ENCODE peak calls at places on chromosomes 13 and 19, in nine cellular contexts. K, R, A, L, V, F, S, B and T are unnamed samples.

GRCh38 chr13:42709276-42709675 is 72.1 kb upstream of the FAM216B start:
- DNase-seq in K (no peak), R (no peak), A (no peak), L (no peak), V (no peak), F (no peak), S (no peak), B (no peak), T (no peak)

GRCh38 chr13:87123987-87124784 is 547.0 kb upstream of the SLITRK5 start:
- DNase-seq in K (peak), R (no peak), A (peak), L (peak), V (no peak), F (peak), S (no peak), B (peak), T (peak)

GRCh38 chr13:53242015-53242414 is 213.4 kb downstream of the OLFM4 start:
- DNase-seq in K (no peak), R (no peak), A (no peak), L (no peak), V (no peak), F (no peak), S (no peak), B (no peak), T (no peak)

GRCh38 chr19:10491472-10492047 is 11.6 kb downstream of the KEAP1 start:
- DNase-seq in K (no peak), R (no peak), A (no peak), L (no peak), V (no peak), F (no peak), S (no peak), B (no peak), T (no peak)

GRCh38 chr13:63481334-63481733 is 2065.7 kb upstream of the PCDH20 start:
- DNase-seq in K (no peak), R (no peak), A (no peak), L (no peak), V (no peak), F (peak), S (no peak), B (no peak), T (peak)

GRCh38 chr19:30649934-30650614 is 277.9 kb downstream of the ZNF536 start:
- DNase-seq in K (peak), R (no peak), A (peak), L (peak), V (peak), F (peak), S (no peak), B (no peak), T (peak)

GRCh38 chr13:49652691-49653305 is 24.5 kb downstream of the ARL11 start:
- DNase-seq in K (peak), R (no peak), A (peak), L (peak), V (peak), F (peak), S (no peak), B (no peak), T (peak)

GRCh38 chr13:86760620-86761019 is 910.6 kb upstream of the SLITRK5 start:
- DNase-seq in K (no peak), R (no peak), A (no peak), L (no peak), V (no peak), F (no peak), S (no peak), B (no peak), T (no peak)

GRCh38 chr19:34851277-34851804 is 75.4 kb upstream of the ZNF30 start:
- DNase-seq in K (peak), R (no peak), A (no peak), L (no peak), V (no peak), F (no peak), S (no peak), B (no peak), T (peak)

GRCh38 chr19:31693131-31693700 is 344.0 kb upstream of the TSHZ3 start:
- DNase-seq in K (peak), R (no peak), A (no peak), L (no peak), V (no peak), F (no peak), S (no peak), B (no peak), T (no peak)

GRCh38 chr13:34347784-34348573 is 530.0 kb downstream of the RFC3 start:
- DNase-seq in K (no peak), R (no peak), A (no peak), L (no peak), V (no peak), F (peak), S (no peak), B (no peak), T (no peak)

GRCh38 chr19:7492142-7493055 is 3.6 kb upstream of the PEX11G start:
- DNase-seq in K (no peak), R (no peak), A (no peak), L (no peak), V (no peak), F (peak), S (no peak), B (no peak), T (peak)

GRCh38 chr19:7489609-7490044 is 792 bp upstream of the PEX11G start:
- DNase-seq in K (no peak), R (no peak), A (no peak), L (no peak), V (no peak), F (no peak), S (no peak), B (no peak), T (no peak)

GRCh38 chr19:7497292-7497691 is 8.5 kb upstream of the PEX11G start:
- DNase-seq in K (peak), R (no peak), A (peak), L (no peak), V (no peak), F (peak), S (no peak), B (no peak), T (no peak)

GRCh38 chr19:7488736-7489353 is at the start of gene PEX11G:
- DNase-seq in K (peak), R (peak), A (peak), L (peak), V (peak), F (peak), S (peak), B (peak), T (peak)

DNA sequence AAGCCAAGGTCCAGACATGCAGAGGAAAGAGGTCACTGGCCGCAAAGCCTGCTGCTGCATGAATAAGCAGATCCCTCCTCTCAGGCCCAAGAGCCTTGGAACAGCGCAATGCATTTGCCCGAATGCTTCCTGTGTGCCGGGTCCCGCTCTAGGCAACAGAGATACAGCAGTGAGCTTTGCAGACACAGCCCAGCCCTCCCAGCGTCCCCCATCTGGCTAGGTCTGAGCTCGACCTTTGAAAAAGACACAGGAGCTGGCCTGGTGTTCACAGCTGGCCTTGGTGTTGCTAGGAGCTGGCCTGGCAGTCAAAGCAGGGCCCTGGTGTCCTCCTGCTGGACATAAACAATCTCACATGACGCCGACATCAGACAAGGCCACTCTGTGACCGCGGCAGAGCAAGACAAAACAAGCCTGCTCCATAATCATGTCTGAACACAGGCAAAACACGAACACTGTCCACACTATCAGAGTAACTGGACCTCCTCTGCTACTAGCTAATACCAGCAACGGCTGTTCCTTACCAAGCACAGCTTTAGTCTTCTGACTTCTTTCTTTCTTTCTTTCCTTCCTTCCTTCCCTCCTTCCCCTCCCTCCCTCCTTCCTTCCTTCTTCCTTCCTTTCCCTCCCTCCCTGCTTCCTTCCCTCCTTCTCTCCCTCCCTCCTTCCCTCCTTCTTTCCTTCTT is 5.7 kb upstream of the PEX11G start:
- DNase-seq in K (no peak), R (peak), A (peak), L (no peak), V (no peak), F (peak), S (no peak), B (peak), T (no peak)
- TF ChIP-seq CTCF in K (no peak), R (peak), A (peak), L (no peak), V (no peak), F (peak), S (peak), B (peak), T (no peak)

DNA sequence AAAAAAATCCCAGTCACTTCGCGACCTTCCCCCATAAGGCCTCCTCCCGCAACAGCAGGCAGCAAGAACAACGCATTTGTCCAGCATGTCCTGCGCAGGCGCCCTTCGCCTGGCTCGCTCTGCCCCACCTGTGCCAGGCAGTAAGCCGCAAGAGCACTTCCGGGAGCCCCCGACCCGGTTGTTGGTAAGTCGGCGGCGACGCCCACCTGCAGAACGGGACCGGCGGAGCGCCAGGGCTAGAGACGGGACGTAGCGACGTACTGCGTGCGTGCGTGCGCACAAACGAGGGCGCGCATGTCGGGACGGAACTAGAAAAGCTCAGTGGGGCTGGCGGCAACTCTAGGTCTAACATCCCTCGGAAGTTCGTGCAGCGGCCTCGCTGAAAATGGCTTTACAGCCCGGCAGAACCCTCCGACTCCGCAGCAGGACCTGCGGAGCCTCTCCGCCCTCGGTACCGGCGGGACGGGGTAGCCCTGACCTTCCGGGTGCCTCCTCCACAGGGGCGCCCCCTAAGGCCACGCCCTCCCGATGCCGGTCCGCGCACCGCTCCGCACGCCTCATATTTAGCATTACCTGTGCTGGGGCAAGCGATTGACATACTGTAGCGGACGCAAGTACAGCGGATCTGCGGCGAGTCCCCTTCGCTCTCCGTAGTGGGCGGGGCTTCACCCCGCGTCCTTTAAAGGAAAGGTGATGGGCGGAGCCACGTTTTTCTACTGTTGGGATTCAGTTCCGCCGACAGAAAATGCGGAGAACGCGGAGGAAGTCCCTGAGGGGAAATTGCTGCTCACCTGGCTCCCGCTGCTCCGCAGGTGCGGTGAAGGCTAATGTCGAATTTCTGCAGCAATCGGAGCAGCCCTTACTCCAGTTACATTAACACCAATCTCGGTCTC is at the start of gene MTIF3:
- DNase-seq in K (peak), R (peak), A (peak), L (peak), V (peak), F (peak), S (peak), B (peak), T (peak)
- TF ChIP-seq CTCF in K (no peak), R (no peak), A (no peak), L (no peak), V (no peak), F (peak), S (peak), B (peak), T (no peak)

GRCh38 chr13:92967923-92968322 is 258.7 kb upstream of the GPC6 start:
- DNase-seq in K (no peak), R (no peak), A (no peak), L (no peak), V (no peak), F (peak), S (no peak), B (no peak), T (peak)
- TF ChIP-seq CTCF in K (no peak), R (no peak), A (no peak), L (peak), V (no peak), F (peak), S (no peak), B (no peak), T (peak)

DNA sequence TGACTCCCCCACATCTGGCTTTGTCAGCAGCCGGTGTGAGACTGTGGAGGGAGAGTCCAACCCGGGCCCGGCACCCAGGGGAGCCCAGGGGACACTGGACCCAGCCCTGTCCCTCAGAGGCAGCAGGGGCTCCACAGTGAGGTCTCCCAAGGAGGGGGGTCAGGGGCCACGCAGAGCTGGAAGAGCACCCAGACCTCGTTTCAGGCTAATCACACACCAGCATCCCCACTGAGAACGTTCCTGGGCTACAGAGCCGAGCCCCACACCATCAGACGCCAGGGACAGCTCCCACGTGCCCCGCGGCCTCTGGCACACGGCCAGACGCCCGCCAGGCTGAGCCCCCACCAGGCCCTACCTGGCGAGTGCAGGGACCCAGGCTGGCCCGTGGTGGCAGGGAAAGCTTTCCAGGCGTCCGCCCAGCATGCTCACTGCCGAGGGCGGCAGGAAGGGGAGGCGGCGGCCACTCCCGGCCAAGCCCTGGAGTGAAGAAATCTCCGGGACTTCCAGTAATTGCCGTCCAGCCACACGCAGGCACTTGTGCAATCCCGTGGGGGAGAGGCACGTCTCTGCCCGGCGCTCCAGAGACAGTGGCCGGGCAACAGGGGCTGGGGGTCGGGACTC is 19.2 kb downstream of the SBNO2 start:
- DNase-seq in K (no peak), R (no peak), A (no peak), L (peak), V (no peak), F (peak), S (peak), B (peak), T (peak)
- TF ChIP-seq CTCF in K (no peak), R (no peak), A (no peak), L (no peak), V (no peak), F (no peak), S (peak), B (no peak), T (no peak)